ENCODE peak calls at places on chromosomes 1 and 21, in four cellular contexts. W is tibial nerve, E is progenitor cell of endocrine pancreas, G is AG04449. C is an unnamed sample.

GRCh38 chr1:75543705-75544104 is 67.2 kb downstream of the SLC44A5 start:
- DNase-seq in W (no peak), E (no peak), G (no peak), C (no peak)

GRCh38 chr21:28632718-28633408 is 359.8 kb downstream of the LTN1 start:
- DNase-seq in W (no peak), E (no peak), G (no peak), C (no peak)

GRCh38 chr1:39115271-39116110 is 89.0 kb upstream of the MACF1 start:
- DNase-seq in W (no peak), E (no peak), G (no peak), C (no peak)

GRCh38 chr1:45211061-45211460 is 4.7 kb upstream of the ZSWIM5 start:
- DNase-seq in W (no peak), E (no peak), G (no peak), C (no peak)

GRCh38 chr1:155177192-155177917 is 3.7 kb downstream of the TRIM46 start:
- DNase-seq in W (no peak), E (no peak), G (no peak), C (no peak)

GRCh38 chr1:101257500-101258325 is 20.9 kb downstream of the S1PR1 start:
- DNase-seq in W (no peak), E (no peak), G (no peak), C (no peak)

GRCh38 chr21:32965281-32965680 is 60.5 kb upstream of the OLIG2 start:
- DNase-seq in W (no peak), E (no peak), G (no peak), C (no peak)

GRCh38 chr1:204578867-204579664 is 62.9 kb downstream of the MDM4 start:
- DNase-seq in W (no peak), E (no peak), G (no peak), C (no peak)

GRCh38 chr1:21665711-21666571 is 3.2 kb downstream of the RAP1GAP start:
- DNase-seq in W (no peak), E (no peak), G (no peak), C (no peak)

GRCh38 chr1:24948072-24948827 is 18.2 kb upstream of the RUNX3 start:
- DNase-seq in W (no peak), E (no peak), G (no peak), C (no peak)

GRCh38 chr1:24945354-24946326 is 15.6 kb upstream of the RUNX3 start:
- DNase-seq in W (no peak), E (no peak), G (no peak), C (no peak)

GRCh38 chr1:24944318-24944717 is 14.2 kb upstream of the RUNX3 start:
- DNase-seq in W (no peak), E (no peak), G (no peak), C (no peak)

GRCh38 chr1:24949331-24949881 is 19.3 kb upstream of the RUNX3 start:
- DNase-seq in W (no peak), E (no peak), G (no peak), C (no peak)

GRCh38 chr1:24946861-24947658 is 17.0 kb upstream of the RUNX3 start:
- DNase-seq in W (no peak), E (no peak), G (no peak), C (no peak)
- TF ChIP-seq CTCF in W (no peak), E (no peak), G (no peak), C (no peak)

GRCh38 chr1:41843378-41843777 is 75.3 kb downstream of the HIVEP3 start:
- DNase-seq in W (no peak), E (no peak), G (no peak), C (no peak)
- TF ChIP-seq CTCF in W (no peak), E (no peak), G (no peak), C (no peak)

DNA sequence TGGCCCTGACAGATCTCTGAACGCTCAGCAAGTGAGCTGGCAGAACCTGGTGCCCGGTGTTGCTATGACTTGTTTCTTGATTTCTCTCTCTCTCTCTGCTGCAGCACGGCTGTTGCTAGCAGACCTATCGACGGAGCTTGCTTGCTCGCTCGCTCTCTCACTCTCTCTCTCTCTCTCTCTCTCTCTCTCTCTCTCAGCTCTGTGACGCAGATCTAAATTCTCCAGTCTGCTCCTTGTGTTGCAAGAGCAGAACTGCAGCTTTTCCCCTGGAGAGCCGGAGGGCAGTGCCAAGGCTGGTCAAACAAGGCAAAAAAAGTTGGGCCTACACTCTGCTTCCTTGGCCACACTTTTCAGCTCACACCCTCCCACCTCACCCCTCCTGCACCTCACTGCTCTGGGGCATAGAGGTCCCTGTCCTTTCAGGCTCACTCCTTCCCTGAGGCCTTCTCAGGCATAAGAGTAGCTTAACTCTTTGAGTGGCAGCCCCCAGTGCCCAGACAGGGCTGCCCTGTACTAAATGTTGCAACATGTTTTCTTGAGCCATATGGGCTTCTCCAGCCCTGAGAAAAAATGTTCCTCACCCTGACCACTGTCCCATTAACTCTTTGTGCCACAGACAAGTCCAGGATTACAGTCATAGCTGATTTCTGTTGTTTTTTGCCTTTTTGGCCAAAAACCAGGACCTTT is 72.2 kb downstream of the CD46 start:
- DNase-seq in W (peak), E (peak), G (peak), C (peak)
- TF ChIP-seq CTCF in W (peak), E (peak), G (peak), C (peak)

DNA sequence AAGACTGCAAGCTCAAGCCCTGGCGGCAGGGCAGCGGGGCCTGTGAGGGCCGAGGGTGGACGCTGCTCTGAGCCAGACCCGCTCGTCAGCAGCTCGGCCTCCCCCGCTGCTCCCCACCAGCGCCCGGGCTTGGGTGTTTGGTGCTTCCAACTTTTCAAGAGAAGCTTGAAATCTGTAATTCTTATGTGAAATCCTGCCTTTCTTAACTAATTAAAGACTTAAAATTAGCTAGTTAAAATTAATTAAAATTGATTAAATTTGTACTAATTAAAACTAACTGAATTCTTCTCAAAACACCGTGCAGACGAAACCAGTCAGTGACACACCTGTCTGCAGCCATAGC is 14.0 kb upstream of the SLC19A1 start:
- DNase-seq in W (no peak), E (no peak), G (no peak), C (no peak)
- TF ChIP-seq CTCF in W (no peak), E (no peak), G (no peak), C (no peak)

GRCh38 chr1:26539722-26540121 is 10.2 kb downstream of the RPS6KA1 start:
- DNase-seq in W (no peak), E (no peak), G (no peak), C (no peak)

GRCh38 chr1:26537951-26538352 is 8.4 kb downstream of the RPS6KA1 start:
- DNase-seq in W (no peak), E (no peak), G (no peak), C (no peak)

GRCh38 chr1:26540346-26540745 is 10.8 kb downstream of the RPS6KA1 start:
- DNase-seq in W (no peak), E (no peak), G (no peak), C (no peak)

GRCh38 chr1:26536521-26536920 is 7.0 kb downstream of the RPS6KA1 start:
- DNase-seq in W (no peak), E (no peak), G (no peak), C (no peak)

GRCh38 chr1:26538480-26539412 is 9.2 kb downstream of the RPS6KA1 start:
- DNase-seq in W (no peak), E (no peak), G (no peak), C (no peak)
- TF ChIP-seq CTCF in W (no peak), E (peak), G (peak), C (peak)

GRCh38 chr1:91404151-91405012 is at the start of gene HFM1:
- DNase-seq in W (peak), E (peak), G (no peak), C (no peak)

GRCh38 chr1:91402023-91402422 is 2.6 kb downstream of the HFM1 start:
- DNase-seq in W (no peak), E (no peak), G (no peak), C (no peak)

DNA sequence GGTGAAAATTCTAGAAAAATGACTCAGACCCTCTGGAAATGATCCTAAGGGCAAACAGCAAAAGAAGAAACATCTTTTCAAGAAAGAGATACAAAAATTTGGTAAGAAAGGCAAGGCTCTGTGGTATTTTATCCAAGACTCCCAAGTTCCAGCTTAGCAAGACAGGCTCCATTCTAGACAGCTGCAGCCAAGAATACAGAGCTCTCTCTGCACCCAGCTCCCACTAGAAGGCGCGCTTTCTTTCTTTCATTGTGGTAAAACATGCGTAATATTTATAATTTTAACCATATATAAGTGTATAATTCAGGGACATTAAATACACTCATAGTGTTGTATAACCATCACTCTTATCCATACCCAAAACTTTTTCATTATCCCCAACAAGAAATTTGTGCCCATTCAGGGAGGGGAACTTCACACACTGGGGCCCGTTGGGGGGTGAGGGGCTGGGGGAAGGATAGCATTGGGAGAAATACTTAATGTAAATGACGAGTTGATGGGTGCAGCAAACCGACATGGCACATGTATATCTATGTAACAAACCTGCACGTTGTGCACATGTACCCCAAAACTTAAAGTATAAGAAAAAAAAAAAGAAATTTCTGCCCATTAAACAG is 2.2 kb upstream of the HFM1 start:
- DNase-seq in W (no peak), E (no peak), G (no peak), C (no peak)
- TF ChIP-seq CTCF in W (no peak), E (peak), G (no peak), C (peak)

DNA sequence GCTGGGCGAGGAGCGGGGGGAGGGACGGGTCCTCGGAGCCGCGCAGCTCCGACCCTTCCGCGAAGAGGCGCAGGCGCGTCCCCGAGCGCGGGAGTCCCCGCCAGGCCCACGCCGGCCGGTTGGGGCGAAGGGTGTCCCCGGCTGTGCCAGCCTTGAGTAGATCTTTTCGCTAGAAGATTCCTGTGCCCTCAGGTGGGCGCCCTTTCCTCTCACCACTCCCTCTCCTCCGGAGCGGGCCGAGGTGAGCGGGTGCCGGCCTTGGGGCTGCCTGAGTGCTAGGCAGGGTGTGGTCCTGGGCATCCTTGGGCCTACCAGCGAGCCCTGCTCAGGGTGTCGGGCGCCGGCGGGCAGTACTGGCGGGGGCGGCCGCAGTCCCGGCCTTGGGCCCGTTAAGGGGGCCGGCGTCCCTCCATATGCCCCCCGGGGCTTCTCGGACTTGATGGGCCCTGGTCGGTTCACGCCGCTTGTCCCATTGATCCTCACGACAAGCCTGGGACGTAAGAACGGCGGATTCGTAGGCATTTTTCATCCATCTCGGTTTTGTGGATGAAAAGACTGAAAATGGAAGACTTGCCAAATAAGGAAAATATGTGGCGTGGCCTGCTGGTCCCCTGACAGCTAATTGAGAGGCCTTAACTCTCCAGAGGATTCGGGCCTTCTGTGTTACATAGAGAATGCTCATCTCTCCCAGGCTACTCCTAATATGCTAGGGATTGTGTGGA is 712 bp downstream of the DEGS1 start:
- DNase-seq in W (no peak), E (peak), G (no peak), C (no peak)
- TF ChIP-seq CTCF in W (no peak), E (no peak), G (no peak), C (no peak)